ENCODE peak calls at places on chromosomes 11 and 22, in four cellular contexts. T is lower leg skin, W is mesothelial cell of epicardium, Y is AG04449. B is an unnamed sample.

GRCh38 chr11:2590951-2591754 is 108.6 kb downstream of the KCNQ1OT1 start:
- DNase-seq in T (no peak), W (peak; percentile 12), Y (no peak), B (no peak)

GRCh38 chr11:76216536-76217326 is 10.4 kb upstream of the WNT11 start:
- DNase-seq in T (no peak), W (no peak), Y (no peak), B (no peak)

GRCh38 chr11:66071326-66071870 is 1.3 kb downstream of the PACS1 start:
- DNase-seq in T (peak; percentile 74), W (no peak), Y (no peak), B (no peak)

GRCh38 chr22:45475063-45475747 is 27.5 kb upstream of the FBLN1 start:
- DNase-seq in T (no peak), W (no peak), Y (no peak), B (no peak)

GRCh38 chr22:41530612-41531421 is 13.5 kb downstream of the POLR3H start:
- DNase-seq in T (no peak), W (no peak), Y (no peak), B (no peak)

GRCh38 chr11:70075836-70076235 is 2.3 kb upstream of the ANO1 start:
- DNase-seq in T (peak; percentile 78), W (no peak), Y (no peak), B (no peak)

GRCh38 chr11:34308821-34309585 is 48.8 kb downstream of the ABTB2 start:
- DNase-seq in T (no peak), W (no peak), Y (no peak), B (no peak)

GRCh38 chr11:80320765-80321164 is 879.9 kb upstream of the TENM4 start:
- DNase-seq in T (no peak), W (no peak), Y (no peak), B (peak; percentile 51)

GRCh38 chr22:39472570-39473556 is 16.1 kb downstream of the MGAT3 start:
- DNase-seq in T (no peak), W (no peak), Y (no peak), B (no peak)

DNA sequence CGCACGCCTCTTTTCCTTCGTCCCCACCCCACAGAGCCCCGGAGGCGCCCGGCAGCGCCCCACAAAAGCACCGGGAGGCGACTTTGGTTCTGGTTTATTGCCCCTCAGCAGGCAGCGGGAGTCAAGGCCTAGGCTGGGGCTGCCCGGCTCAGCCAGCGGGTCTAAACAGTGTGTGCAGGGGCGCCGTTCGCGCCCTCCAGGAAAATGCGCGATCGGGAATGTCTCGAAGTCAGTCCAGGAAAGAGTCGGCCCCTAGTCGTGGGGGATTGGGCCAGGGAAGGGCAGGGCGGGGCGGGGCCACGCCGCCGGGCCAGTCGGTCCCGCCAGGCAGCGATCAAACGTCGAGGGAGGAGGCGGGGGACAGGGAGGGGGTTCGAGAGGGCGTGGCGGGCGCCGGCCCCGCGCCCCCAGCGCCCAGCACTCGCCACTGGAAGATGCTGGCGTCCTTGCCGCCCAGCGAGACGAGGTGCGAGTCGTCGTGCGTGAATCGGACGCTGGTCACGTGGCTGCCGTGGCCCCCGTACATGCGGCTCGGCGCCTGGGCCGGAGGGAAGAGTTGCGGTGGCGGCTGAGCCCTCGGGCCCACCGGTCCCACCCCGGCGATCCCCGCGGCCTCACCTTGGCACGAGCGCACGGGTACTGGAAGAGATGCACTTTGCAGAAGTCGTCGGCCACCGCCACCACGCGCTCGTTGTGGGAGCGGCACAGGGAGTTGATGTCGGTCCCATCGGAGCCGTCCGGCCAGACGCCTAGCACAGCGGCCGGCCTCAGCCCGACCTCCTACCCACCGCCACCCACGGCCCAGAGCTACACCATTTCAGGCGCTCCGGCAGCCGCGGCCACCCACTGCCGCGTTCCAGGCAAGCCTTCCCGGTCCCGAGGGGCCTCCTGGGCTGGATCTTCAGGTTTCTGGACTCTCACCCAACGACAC is 741 bp upstream of the MTA2 start:
- DNase-seq in T (peak; percentile 94), W (no peak), Y (no peak), B (no peak)
- TF ChIP-seq CTCF in T (no peak), W (no peak), Y (peak; percentile 7), B (no peak)

GRCh38 chr11:47233051-47233450 is 15.6 kb downstream of the ACP2 start:
- DNase-seq in T (no peak), W (no peak), Y (no peak), B (no peak)

GRCh38 chr11:47234669-47235075 is 13.9 kb downstream of the ACP2 start:
- DNase-seq in T (no peak), W (no peak), Y (no peak), B (no peak)

GRCh38 chr11:47233989-47234668 is 14.5 kb downstream of the ACP2 start:
- DNase-seq in T (peak; percentile 85), W (no peak), Y (no peak), B (peak; percentile 57)

GRCh38 chr11:47225552-47226137 is 10.9 kb downstream of the DDB2 start:
- DNase-seq in T (no peak), W (no peak), Y (no peak), B (no peak)

DNA sequence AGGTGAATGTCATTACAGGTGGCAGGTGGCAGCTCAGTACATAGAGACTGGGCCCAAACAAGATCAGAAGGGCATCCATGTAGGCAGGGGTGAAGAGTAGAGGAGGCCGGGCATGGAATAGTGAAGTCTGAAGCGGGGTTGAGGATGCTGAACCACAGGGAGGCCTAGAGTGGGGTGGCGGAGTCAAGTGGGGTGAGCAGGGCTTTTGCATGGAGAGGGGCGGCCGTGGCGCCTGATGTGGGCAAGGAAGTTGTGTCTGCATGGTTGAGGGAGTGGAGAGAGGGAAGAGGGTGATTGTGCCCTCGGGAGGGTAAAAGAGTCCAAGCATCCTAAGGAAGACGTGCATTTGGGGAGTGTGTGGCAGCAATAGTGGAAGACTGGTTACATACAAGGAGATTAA is 14.4 kb downstream of the DDB2 start:
- DNase-seq in T (no peak), W (no peak), Y (no peak), B (no peak)
- TF ChIP-seq CTCF in T (no peak), W (no peak), Y (no peak), B (no peak)

GRCh38 chr11:19832901-19833300 is 120.3 kb downstream of the NAV2 start:
- DNase-seq in T (no peak), W (no peak), Y (no peak), B (no peak)

GRCh38 chr11:19827399-19828135 is 114.9 kb downstream of the NAV2 start:
- DNase-seq in T (no peak), W (no peak), Y (no peak), B (peak; percentile 41)

GRCh38 chr11:19829109-19829790 is 116.6 kb downstream of the NAV2 start:
- DNase-seq in T (no peak), W (no peak), Y (no peak), B (peak; percentile 31)

GRCh38 chr11:19832166-19832750 is 119.6 kb downstream of the NAV2 start:
- DNase-seq in T (no peak), W (no peak), Y (no peak), B (no peak)

GRCh38 chr11:19828382-19829108 is 115.9 kb downstream of the NAV2 start:
- DNase-seq in T (no peak), W (no peak), Y (no peak), B (peak; percentile 56)
- TF ChIP-seq CTCF in T (no peak), W (no peak), Y (no peak), B (no peak)

GRCh38 chr11:119155733-119156492 is 7.1 kb downstream of the ABCG4 start:
- DNase-seq in T (no peak), W (no peak), Y (no peak), B (peak; percentile 46)
- TF ChIP-seq CTCF in T (no peak), W (no peak), Y (peak; percentile 4), B (no peak)

GRCh38 chr22:21018314-21018713 is 3.3 kb downstream of the P2RX6 start:
- DNase-seq in T (no peak), W (no peak), Y (no peak), B (no peak)

GRCh38 chr22:21016644-21017420 is 1.9 kb downstream of the P2RX6 start:
- DNase-seq in T (no peak), W (no peak), Y (no peak), B (no peak)

GRCh38 chr22:21022955-21023614 is 8.1 kb downstream of the P2RX6 start:
- DNase-seq in T (no peak), W (no peak), Y (no peak), B (no peak)

GRCh38 chr22:21022507-21022906 is 7.5 kb downstream of the P2RX6 start:
- DNase-seq in T (no peak), W (no peak), Y (no peak), B (no peak)

GRCh38 chr22:21020802-21021429 is 6.0 kb downstream of the P2RX6 start:
- DNase-seq in T (no peak), W (no peak), Y (no peak), B (peak; percentile 33)
- TF ChIP-seq CTCF in T (no peak), W (peak; percentile 23), Y (peak; percentile 35), B (peak; percentile 33)

GRCh38 chr11:63683133-63683991 is 2.1 kb downstream of the RTN3 start:
- DNase-seq in T (no peak), W (no peak), Y (no peak), B (no peak)

GRCh38 chr11:63681208-63682044 is at the start of gene RTN3:
- DNase-seq in T (peak; percentile 99), W (peak; percentile 98), Y (peak; percentile 82), B (peak; percentile 97)

GRCh38 chr11:63686912-63687311 is 5.6 kb downstream of the RTN3 start:
- DNase-seq in T (no peak), W (no peak), Y (no peak), B (no peak)

GRCh38 chr11:63680842-63681207 is 475 bp upstream of the RTN3 start:
- DNase-seq in T (no peak), W (no peak), Y (no peak), B (no peak)

GRCh38 chr11:63682045-63682915 is 980 bp downstream of the RTN3 start:
- DNase-seq in T (peak; percentile 87), W (no peak), Y (no peak), B (peak; percentile 33)
- TF ChIP-seq CTCF in T (no peak), W (peak; percentile 29), Y (no peak), B (peak; percentile 14)